ENCODE peak calls at places on chromosome 21, in five cellular contexts. Y is IMR-90, R is A549, E is stomach, J is Peyer's patch. A is an unnamed sample.

GRCh38 chr21:18913914-18914313 is 510.3 kb upstream of the TMPRSS15 start:
- DNase-seq in E (no peak), J (no peak), Y (no peak), R (no peak), A (no peak)

GRCh38 chr21:37866027-37866426 is 50.2 kb downstream of the KCNJ6 start:
- DNase-seq in R (no peak), J (no peak), Y (no peak), E (no peak), A (peak; percentile 60)

GRCh38 chr21:25995283-25995682 is 175.3 kb downstream of the APP start:
- DNase-seq in J (no peak), Y (no peak), R (no peak), E (no peak), A (no peak)

GRCh38 chr21:26405735-26406361 is 167.2 kb downstream of the CYYR1 start:
- DNase-seq in E (no peak), R (peak; percentile 4), Y (peak; percentile 72), J (no peak), A (peak; percentile 70)

GRCh38 chr21:34129039-34129891 is 55.9 kb downstream of the MRPS6 start:
- DNase-seq in J (no peak), R (no peak), Y (peak; percentile 92), E (peak; percentile 35), A (no peak)

GRCh38 chr21:45382698-45383000 is 22.3 kb upstream of the COL18A1 start:
- DNase-seq in J (peak; percentile 29), Y (no peak), E (no peak), R (no peak), A (no peak)

GRCh38 chr21:41703857-41704501 is 62.9 kb downstream of the RIPK4 start:
- DNase-seq in Y (no peak), R (no peak), J (peak; percentile 78), E (peak; percentile 80), A (no peak)

GRCh38 chr21:35147439-35147838 is 98.3 kb upstream of the RUNX1 start:
- DNase-seq in J (no peak), E (no peak), R (no peak), Y (no peak), A (no peak)

GRCh38 chr21:17554619-17555472 is 42.0 kb downstream of the CXADR start:
- DNase-seq in R (peak; percentile 26), E (no peak), Y (peak; percentile 10), J (no peak), A (no peak)

GRCh38 chr21:44350773-44351481 is 2.5 kb upstream of the TRPM2 start:
- DNase-seq in R (no peak), E (no peak), Y (no peak), J (no peak), A (no peak)

GRCh38 chr21:44349847-44350772 is 3.3 kb upstream of the TRPM2 start:
- DNase-seq in Y (no peak), J (no peak), E (no peak), R (no peak), A (no peak)

GRCh38 chr21:44353200-44353970 is at the start of gene TRPM2:
- DNase-seq in Y (no peak), E (peak; percentile 40), R (no peak), J (no peak), A (no peak)

GRCh38 chr21:44352253-44352860 is 1.1 kb upstream of the TRPM2 start:
- DNase-seq in J (no peak), R (no peak), Y (no peak), E (no peak), A (no peak)

DNA sequence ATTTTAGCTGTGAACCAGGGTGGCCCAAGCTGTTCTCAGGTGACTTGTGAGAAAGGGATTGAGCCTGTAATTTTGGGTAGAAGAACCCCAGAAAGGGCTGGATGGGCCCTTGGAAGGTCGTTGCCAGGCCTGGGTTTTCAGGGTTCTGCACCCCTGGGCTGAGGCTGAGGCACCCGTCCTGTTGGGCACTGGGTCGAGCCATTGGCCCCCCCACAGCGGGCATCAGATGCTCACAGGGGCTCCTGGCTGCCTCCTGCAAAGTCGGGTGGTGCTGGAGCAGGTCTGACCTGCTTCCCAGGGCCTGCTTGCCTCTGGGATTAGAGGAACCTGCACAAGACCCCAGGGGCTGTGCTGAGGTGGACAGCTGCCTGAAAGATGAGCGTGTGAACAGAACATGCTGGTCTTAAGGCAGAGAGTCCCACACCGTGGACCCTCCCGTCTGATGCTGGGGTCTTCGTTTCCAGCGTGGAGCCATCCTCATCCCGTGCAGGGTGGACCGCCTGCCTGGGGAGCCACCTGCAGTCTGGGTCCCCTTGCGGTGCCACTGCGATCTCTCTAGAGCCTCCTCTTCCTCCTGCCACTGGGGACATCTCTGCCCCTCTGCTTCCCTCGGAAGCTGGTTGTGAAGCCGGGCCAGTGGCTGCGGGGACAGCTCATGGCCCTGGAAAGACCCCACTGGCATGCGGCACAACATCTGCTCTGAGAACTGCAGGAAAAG is 1.7 kb upstream of the TRPM2 start:
- DNase-seq in R (no peak), J (no peak), Y (no peak), E (no peak), A (no peak)
- H3K4me3 ChIP-seq in R (no peak overlapping the region), J (no peak overlapping the region), Y (no peak overlapping the region), E (no peak overlapping the region), A (no peak overlapping the region)

GRCh38 chr21:29185633-29186032 is 55.2 kb downstream of the MAP3K7CL start:
- DNase-seq in J (no peak), R (no peak), Y (no peak), E (no peak), A (no peak)

GRCh38 chr21:29182674-29183073 is 52.2 kb downstream of the MAP3K7CL start:
- DNase-seq in Y (peak; percentile 36), R (no peak), J (no peak), E (no peak), A (no peak)

GRCh38 chr21:29186246-29186645 is 55.8 kb downstream of the MAP3K7CL start:
- DNase-seq in E (no peak), J (no peak), Y (no peak), R (no peak), A (no peak)

GRCh38 chr21:29184047-29184446 is 53.6 kb downstream of the MAP3K7CL start:
- DNase-seq in R (no peak), J (no peak), Y (no peak), E (no peak), A (no peak)

DNA sequence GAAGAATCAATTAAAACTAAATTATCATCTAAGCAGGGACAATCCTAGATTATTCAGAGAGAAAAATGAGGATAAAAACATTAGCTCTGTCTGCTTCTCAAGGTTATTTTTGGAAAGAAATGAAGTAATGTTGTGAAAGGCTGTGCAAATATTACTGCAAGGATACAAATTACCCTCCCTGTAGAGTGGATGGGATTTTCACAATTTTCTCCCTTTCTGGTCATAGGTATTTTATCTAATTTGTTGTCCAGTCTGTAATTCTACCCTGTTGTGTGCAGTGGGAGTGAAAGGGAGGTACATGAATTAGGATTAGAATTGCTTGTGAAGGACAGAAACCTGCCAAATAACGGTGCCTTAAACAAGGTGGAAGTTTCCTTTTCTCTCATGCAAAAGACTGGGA is 54.7 kb downstream of the MAP3K7CL start:
- DNase-seq in E (no peak), Y (peak; percentile 25), J (no peak), R (no peak), A (no peak)
- TF ChIP-seq POLR2A in E (no peak), Y (no peak), J (no peak), R (no peak), A (no peak)

GRCh38 chr21:36205962-36206361 is 49.3 kb downstream of the DOP1B start:
- DNase-seq in J (no peak), Y (peak; percentile 66), E (no peak), R (no peak), A (no peak)

GRCh38 chr21:36204980-36205379 is 48.4 kb downstream of the DOP1B start:
- DNase-seq in J (no peak), Y (no peak), R (no peak), E (no peak), A (no peak)

GRCh38 chr21:36208326-36209013 is 51.8 kb downstream of the DOP1B start:
- DNase-seq in Y (no peak), R (no peak), J (no peak), E (no peak), A (no peak)

GRCh38 chr21:36209626-36210171 is 53.1 kb downstream of the DOP1B start:
- DNase-seq in J (no peak), R (no peak), E (peak; percentile 70), Y (peak; percentile 82), A (no peak)

GRCh38 chr21:36207577-36208320 is 51.1 kb downstream of the DOP1B start:
- DNase-seq in J (no peak), R (no peak), Y (peak; percentile 81), E (no peak), A (no peak)
- H3K4me3 ChIP-seq in J (no peak overlapping the region), R (no peak overlapping the region), Y (no peak overlapping the region), E (no peak overlapping the region), A (no peak overlapping the region)

GRCh38 chr21:32572574-32573420 is 12.5 kb downstream of the TCP10L start:
- DNase-seq in J (no peak), Y (no peak), R (no peak), E (peak; percentile 66), A (no peak)

GRCh38 chr21:32565856-32566465 is 19.4 kb downstream of the TCP10L start:
- DNase-seq in R (no peak), Y (peak; percentile 48), E (no peak), J (no peak), A (no peak)

GRCh38 chr21:32570456-32570855 is 14.9 kb downstream of the TCP10L start:
- DNase-seq in J (no peak), Y (no peak), E (no peak), R (no peak), A (no peak)

GRCh38 chr21:32566990-32567389 is 18.3 kb downstream of the TCP10L start:
- DNase-seq in J (no peak), Y (no peak), R (no peak), E (no peak), A (no peak)

DNA sequence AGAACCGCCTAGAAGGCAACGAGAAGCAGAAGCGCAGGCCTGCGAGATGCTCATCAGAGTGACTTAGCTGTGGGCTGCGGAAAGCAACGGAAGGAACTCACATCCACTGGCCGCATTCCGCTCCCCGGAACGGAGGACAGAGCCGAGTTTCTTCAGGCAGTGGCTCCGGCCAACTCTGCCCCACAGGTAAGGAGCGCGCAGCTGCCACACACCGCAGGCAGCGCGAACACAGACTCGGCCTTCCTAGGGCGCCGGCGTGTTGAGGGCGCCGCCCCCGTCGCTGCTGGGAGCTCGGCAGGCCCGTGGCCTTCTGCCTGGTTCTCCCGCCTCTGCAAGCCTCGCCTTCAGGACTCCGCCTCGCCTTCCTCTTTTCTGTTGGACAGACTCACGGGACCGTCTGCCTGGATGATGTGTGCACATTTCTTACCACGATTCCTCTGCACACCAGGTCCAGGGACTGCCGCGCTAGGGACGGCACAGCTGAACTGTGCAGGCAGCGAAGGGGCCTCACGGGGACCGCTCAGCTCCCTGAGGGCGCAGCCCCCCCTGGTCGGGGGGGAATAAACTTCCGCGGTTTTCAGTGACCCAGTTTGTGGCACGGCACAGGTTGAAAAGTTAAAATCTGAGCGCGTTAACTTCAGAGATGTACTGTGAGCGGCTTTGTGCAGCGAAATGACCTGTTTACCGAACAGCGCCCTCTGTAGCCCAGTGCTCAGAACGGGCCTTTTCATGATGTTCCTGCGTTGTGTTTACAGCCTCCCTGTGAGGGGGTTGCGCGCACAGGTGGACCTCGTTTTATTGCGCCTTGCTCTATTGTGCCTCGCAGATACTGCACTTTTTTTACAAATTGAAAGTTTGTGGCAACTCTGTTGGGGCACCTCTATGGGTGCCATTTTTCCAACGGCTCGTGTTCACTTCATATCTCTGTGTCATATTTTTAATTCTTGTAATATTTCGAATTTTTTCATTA is 15.8 kb downstream of the TCP10L start:
- DNase-seq in Y (peak; percentile 79), J (peak; percentile 79), R (peak; percentile 66), E (peak; percentile 78), A (no peak)
- TF ChIP-seq POLR2A in Y (no peak), J (no peak), R (peak; percentile 36), E (no peak), A (no peak)

DNA sequence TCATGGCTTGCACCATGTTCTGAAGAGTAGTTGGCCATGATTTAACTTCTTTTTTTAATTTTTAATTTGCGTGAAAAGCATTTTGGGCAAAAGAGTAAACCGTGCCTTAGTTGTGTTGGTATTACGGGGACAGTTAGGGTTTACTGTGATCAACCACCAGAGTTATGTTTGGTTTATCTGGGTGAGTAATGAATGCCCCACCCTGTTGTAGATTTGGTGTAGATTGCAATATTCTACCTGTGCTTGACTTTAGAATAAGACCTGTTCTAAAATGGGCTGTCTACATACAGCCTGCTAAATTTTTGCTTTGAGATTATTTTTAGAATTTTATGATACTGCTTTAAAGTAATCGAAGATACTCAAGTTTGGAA is 1.4 kb downstream of the USP25 start:
- DNase-seq in Y (no peak), E (no peak), R (peak; percentile 17), J (no peak), A (no peak)
- H3K4me3 ChIP-seq in Y (peak overlapping the region; percentile 96), E (peak overlapping the region; percentile 75), R (peak overlapping the region; percentile 85), J (peak overlapping the region; percentile 81), A (peak overlapping the region; percentile 87)